ENCODE peak calls at places on chromosome 17, in nine cellular contexts. One of them, this sample, is unnamed.

GRCh38 chr17:47423406-47424295 is 99.9 kb downstream of the EFCAB13 start:
- DNase-seq in left colon: peak; percentile 53
- DNase-seq in esophagus squamous epithelium: no peak
- DNase-seq in Peyer's patch: no peak
- DNase-seq in NCI-H1436: no peak
- DNase-seq in putamen: no peak
- DNase-seq in transverse colon: peak; percentile 58
- DNase-seq in activated gamma-delta T cell treated with anti-CD3 and anti-CD28 coated beads, Interleukin-2, amount 50 U/mL, for 16 hours: no peak
- DNase-seq in stimulated activated CD4-positive, alpha-beta T cell treated with anti-CD3 and anti-CD28 coated beads, Interleukin-12 subunit alpha, Interleukin-12 subunit beta, amount 100 ng/mL, for 4 hours: peak; percentile 11
- DNase-seq in this sample: no peak

GRCh38 chr17:35087731-35088646 is 24.5 kb upstream of the RFFL start:
- DNase-seq in stimulated activated CD4-positive, alpha-beta T cell treated with anti-CD3 and anti-CD28 coated beads, Interleukin-12 subunit alpha, Interleukin-12 subunit beta, amount 100 ng/mL, for 4 hours: no peak
- DNase-seq in transverse colon: peak; percentile 72
- DNase-seq in putamen: peak; percentile 75
- DNase-seq in left colon: peak; percentile 67
- DNase-seq in activated gamma-delta T cell treated with anti-CD3 and anti-CD28 coated beads, Interleukin-2, amount 50 U/mL, for 16 hours: no peak
- DNase-seq in Peyer's patch: peak; percentile 43
- DNase-seq in esophagus squamous epithelium: no peak
- DNase-seq in NCI-H1436: no peak
- DNase-seq in this sample: peak; percentile 69

GRCh38 chr17:53719229-53719628 is 103.5 kb upstream of the KIF2B start:
- DNase-seq in esophagus squamous epithelium: no peak
- DNase-seq in transverse colon: no peak
- DNase-seq in left colon: no peak
- DNase-seq in Peyer's patch: no peak
- DNase-seq in NCI-H1436: no peak
- DNase-seq in stimulated activated CD4-positive, alpha-beta T cell treated with anti-CD3 and anti-CD28 coated beads, Interleukin-12 subunit alpha, Interleukin-12 subunit beta, amount 100 ng/mL, for 4 hours: no peak
- DNase-seq in putamen: no peak
- DNase-seq in activated gamma-delta T cell treated with anti-CD3 and anti-CD28 coated beads, Interleukin-2, amount 50 U/mL, for 16 hours: no peak
- DNase-seq in this sample: no peak

GRCh38 chr17:77571562-77571981 is 386.9 kb upstream of the TNRC6C start:
- DNase-seq in stimulated activated CD4-positive, alpha-beta T cell treated with anti-CD3 and anti-CD28 coated beads, Interleukin-12 subunit alpha, Interleukin-12 subunit beta, amount 100 ng/mL, for 4 hours: peak; percentile 3
- DNase-seq in transverse colon: no peak
- DNase-seq in esophagus squamous epithelium: no peak
- DNase-seq in Peyer's patch: peak; percentile 24
- DNase-seq in left colon: no peak
- DNase-seq in putamen: no peak
- DNase-seq in NCI-H1436: no peak
- DNase-seq in activated gamma-delta T cell treated with anti-CD3 and anti-CD28 coated beads, Interleukin-2, amount 50 U/mL, for 16 hours: no peak
- DNase-seq in this sample: peak; percentile 28

GRCh38 chr17:75872434-75873351 is 5.7 kb downstream of the TRIM47 start:
- DNase-seq in NCI-H1436: no peak
- DNase-seq in Peyer's patch: peak; percentile 56
- DNase-seq in transverse colon: peak; percentile 78
- DNase-seq in esophagus squamous epithelium: no peak
- DNase-seq in stimulated activated CD4-positive, alpha-beta T cell treated with anti-CD3 and anti-CD28 coated beads, Interleukin-12 subunit alpha, Interleukin-12 subunit beta, amount 100 ng/mL, for 4 hours: no peak
- DNase-seq in putamen: peak; percentile 47
- DNase-seq in left colon: peak; percentile 77
- DNase-seq in activated gamma-delta T cell treated with anti-CD3 and anti-CD28 coated beads, Interleukin-2, amount 50 U/mL, for 16 hours: no peak
- DNase-seq in this sample: peak; percentile 93

GRCh38 chr17:17868637-17869522 is 32.1 kb upstream of the SREBF1 start:
- DNase-seq in putamen: no peak
- DNase-seq in transverse colon: no peak
- DNase-seq in stimulated activated CD4-positive, alpha-beta T cell treated with anti-CD3 and anti-CD28 coated beads, Interleukin-12 subunit alpha, Interleukin-12 subunit beta, amount 100 ng/mL, for 4 hours: no peak
- DNase-seq in Peyer's patch: no peak
- DNase-seq in NCI-H1436: peak; percentile 50
- DNase-seq in activated gamma-delta T cell treated with anti-CD3 and anti-CD28 coated beads, Interleukin-2, amount 50 U/mL, for 16 hours: no peak
- DNase-seq in esophagus squamous epithelium: no peak
- DNase-seq in left colon: no peak
- DNase-seq in this sample: no peak

GRCh38 chr17:8162232-8162996 is at the start of gene VAMP2:
- DNase-seq in activated gamma-delta T cell treated with anti-CD3 and anti-CD28 coated beads, Interleukin-2, amount 50 U/mL, for 16 hours: peak; percentile 72
- DNase-seq in stimulated activated CD4-positive, alpha-beta T cell treated with anti-CD3 and anti-CD28 coated beads, Interleukin-12 subunit alpha, Interleukin-12 subunit beta, amount 100 ng/mL, for 4 hours: peak; percentile 80
- DNase-seq in Peyer's patch: peak; percentile 74
- DNase-seq in left colon: peak; percentile 88
- DNase-seq in esophagus squamous epithelium: no peak
- DNase-seq in putamen: no peak
- DNase-seq in NCI-H1436: peak; percentile 70
- DNase-seq in transverse colon: peak; percentile 85
- DNase-seq in this sample: peak; percentile 95

GRCh38 chr17:45005700-45006099 is 37.6 kb upstream of the C1QL1 start:
- DNase-seq in esophagus squamous epithelium: no peak
- DNase-seq in stimulated activated CD4-positive, alpha-beta T cell treated with anti-CD3 and anti-CD28 coated beads, Interleukin-12 subunit alpha, Interleukin-12 subunit beta, amount 100 ng/mL, for 4 hours: no peak
- DNase-seq in Peyer's patch: no peak
- DNase-seq in transverse colon: no peak
- DNase-seq in NCI-H1436: no peak
- DNase-seq in putamen: no peak
- DNase-seq in activated gamma-delta T cell treated with anti-CD3 and anti-CD28 coated beads, Interleukin-2, amount 50 U/mL, for 16 hours: no peak
- DNase-seq in left colon: no peak
- DNase-seq in this sample: no peak

GRCh38 chr17:50018909-50019308 is 23.9 kb upstream of the DLX3 start:
- DNase-seq in activated gamma-delta T cell treated with anti-CD3 and anti-CD28 coated beads, Interleukin-2, amount 50 U/mL, for 16 hours: no peak
- DNase-seq in Peyer's patch: no peak
- DNase-seq in left colon: no peak
- DNase-seq in stimulated activated CD4-positive, alpha-beta T cell treated with anti-CD3 and anti-CD28 coated beads, Interleukin-12 subunit alpha, Interleukin-12 subunit beta, amount 100 ng/mL, for 4 hours: no peak
- DNase-seq in NCI-H1436: no peak
- DNase-seq in transverse colon: no peak
- DNase-seq in putamen: no peak
- DNase-seq in esophagus squamous epithelium: no peak
- DNase-seq in this sample: no peak

GRCh38 chr17:55307879-55308278 is 43.1 kb downstream of the HLF start:
- DNase-seq in putamen: no peak
- DNase-seq in left colon: no peak
- DNase-seq in activated gamma-delta T cell treated with anti-CD3 and anti-CD28 coated beads, Interleukin-2, amount 50 U/mL, for 16 hours: no peak
- DNase-seq in stimulated activated CD4-positive, alpha-beta T cell treated with anti-CD3 and anti-CD28 coated beads, Interleukin-12 subunit alpha, Interleukin-12 subunit beta, amount 100 ng/mL, for 4 hours: no peak
- DNase-seq in Peyer's patch: no peak
- DNase-seq in NCI-H1436: no peak
- DNase-seq in esophagus squamous epithelium: no peak
- DNase-seq in transverse colon: no peak
- DNase-seq in this sample: no peak

GRCh38 chr17:37276475-37276874 is 99.3 kb upstream of the C17orf78 start:
- DNase-seq in putamen: no peak
- DNase-seq in stimulated activated CD4-positive, alpha-beta T cell treated with anti-CD3 and anti-CD28 coated beads, Interleukin-12 subunit alpha, Interleukin-12 subunit beta, amount 100 ng/mL, for 4 hours: no peak
- DNase-seq in NCI-H1436: no peak
- DNase-seq in left colon: no peak
- DNase-seq in transverse colon: no peak
- DNase-seq in esophagus squamous epithelium: no peak
- DNase-seq in Peyer's patch: no peak
- DNase-seq in activated gamma-delta T cell treated with anti-CD3 and anti-CD28 coated beads, Interleukin-2, amount 50 U/mL, for 16 hours: no peak
- DNase-seq in this sample: no peak

GRCh38 chr17:57609125-57609877 is 135.8 kb downstream of the CCDC182 start:
- DNase-seq in Peyer's patch: no peak
- DNase-seq in putamen: no peak
- DNase-seq in transverse colon: no peak
- DNase-seq in activated gamma-delta T cell treated with anti-CD3 and anti-CD28 coated beads, Interleukin-2, amount 50 U/mL, for 16 hours: no peak
- DNase-seq in esophagus squamous epithelium: no peak
- DNase-seq in left colon: no peak
- DNase-seq in NCI-H1436: no peak
- DNase-seq in stimulated activated CD4-positive, alpha-beta T cell treated with anti-CD3 and anti-CD28 coated beads, Interleukin-12 subunit alpha, Interleukin-12 subunit beta, amount 100 ng/mL, for 4 hours: no peak
- DNase-seq in this sample: no peak

GRCh38 chr17:80168371-80168770 is 1.5 kb upstream of the CARD14 start:
- DNase-seq in activated gamma-delta T cell treated with anti-CD3 and anti-CD28 coated beads, Interleukin-2, amount 50 U/mL, for 16 hours: no peak
- DNase-seq in putamen: no peak
- DNase-seq in left colon: no peak
- DNase-seq in transverse colon: no peak
- DNase-seq in NCI-H1436: no peak
- DNase-seq in Peyer's patch: no peak
- DNase-seq in stimulated activated CD4-positive, alpha-beta T cell treated with anti-CD3 and anti-CD28 coated beads, Interleukin-12 subunit alpha, Interleukin-12 subunit beta, amount 100 ng/mL, for 4 hours: no peak
- DNase-seq in esophagus squamous epithelium: no peak
- DNase-seq in this sample: no peak

GRCh38 chr17:67421869-67422273 is 44.8 kb downstream of the PITPNC1 start:
- DNase-seq in transverse colon: peak; percentile 43
- DNase-seq in left colon: no peak
- DNase-seq in stimulated activated CD4-positive, alpha-beta T cell treated with anti-CD3 and anti-CD28 coated beads, Interleukin-12 subunit alpha, Interleukin-12 subunit beta, amount 100 ng/mL, for 4 hours: no peak
- DNase-seq in esophagus squamous epithelium: no peak
- DNase-seq in Peyer's patch: no peak
- DNase-seq in putamen: no peak
- DNase-seq in activated gamma-delta T cell treated with anti-CD3 and anti-CD28 coated beads, Interleukin-2, amount 50 U/mL, for 16 hours: peak; percentile 51
- DNase-seq in NCI-H1436: no peak
- DNase-seq in this sample: peak; percentile 97

GRCh38 chr17:48460055-48460454 is 30.0 kb upstream of the SKAP1 start:
- DNase-seq in esophagus squamous epithelium: no peak
- DNase-seq in transverse colon: no peak
- DNase-seq in NCI-H1436: no peak
- DNase-seq in putamen: no peak
- DNase-seq in stimulated activated CD4-positive, alpha-beta T cell treated with anti-CD3 and anti-CD28 coated beads, Interleukin-12 subunit alpha, Interleukin-12 subunit beta, amount 100 ng/mL, for 4 hours: no peak
- DNase-seq in Peyer's patch: no peak
- DNase-seq in activated gamma-delta T cell treated with anti-CD3 and anti-CD28 coated beads, Interleukin-2, amount 50 U/mL, for 16 hours: no peak
- DNase-seq in left colon: no peak
- DNase-seq in this sample: no peak

GRCh38 chr17:29734640-29735039 is 111.9 kb upstream of the CORO6 start:
- DNase-seq in NCI-H1436: no peak
- DNase-seq in left colon: no peak
- DNase-seq in Peyer's patch: no peak
- DNase-seq in esophagus squamous epithelium: no peak
- DNase-seq in transverse colon: no peak
- DNase-seq in putamen: no peak
- DNase-seq in stimulated activated CD4-positive, alpha-beta T cell treated with anti-CD3 and anti-CD28 coated beads, Interleukin-12 subunit alpha, Interleukin-12 subunit beta, amount 100 ng/mL, for 4 hours: no peak
- DNase-seq in activated gamma-delta T cell treated with anti-CD3 and anti-CD28 coated beads, Interleukin-2, amount 50 U/mL, for 16 hours: no peak
- DNase-seq in this sample: no peak

GRCh38 chr17:19372439-19372838 is 5.9 kb upstream of the MAPK7 start:
- DNase-seq in left colon: no peak
- DNase-seq in putamen: no peak
- DNase-seq in NCI-H1436: no peak
- DNase-seq in transverse colon: no peak
- DNase-seq in esophagus squamous epithelium: no peak
- DNase-seq in activated gamma-delta T cell treated with anti-CD3 and anti-CD28 coated beads, Interleukin-2, amount 50 U/mL, for 16 hours: no peak
- DNase-seq in stimulated activated CD4-positive, alpha-beta T cell treated with anti-CD3 and anti-CD28 coated beads, Interleukin-12 subunit alpha, Interleukin-12 subunit beta, amount 100 ng/mL, for 4 hours: no peak
- DNase-seq in Peyer's patch: no peak
- DNase-seq in this sample: no peak

GRCh38 chr17:68591583-68591982 is 9.6 kb downstream of the FAM20A start:
- DNase-seq in esophagus squamous epithelium: no peak
- DNase-seq in activated gamma-delta T cell treated with anti-CD3 and anti-CD28 coated beads, Interleukin-2, amount 50 U/mL, for 16 hours: no peak
- DNase-seq in stimulated activated CD4-positive, alpha-beta T cell treated with anti-CD3 and anti-CD28 coated beads, Interleukin-12 subunit alpha, Interleukin-12 subunit beta, amount 100 ng/mL, for 4 hours: no peak
- DNase-seq in transverse colon: no peak
- DNase-seq in NCI-H1436: no peak
- DNase-seq in putamen: no peak
- DNase-seq in left colon: no peak
- DNase-seq in Peyer's patch: no peak
- DNase-seq in this sample: no peak

GRCh38 chr17:16322636-16323035 is 30.6 kb downstream of the CENPV start:
- DNase-seq in left colon: no peak
- DNase-seq in NCI-H1436: no peak
- DNase-seq in stimulated activated CD4-positive, alpha-beta T cell treated with anti-CD3 and anti-CD28 coated beads, Interleukin-12 subunit alpha, Interleukin-12 subunit beta, amount 100 ng/mL, for 4 hours: no peak
- DNase-seq in esophagus squamous epithelium: no peak
- DNase-seq in activated gamma-delta T cell treated with anti-CD3 and anti-CD28 coated beads, Interleukin-2, amount 50 U/mL, for 16 hours: no peak
- DNase-seq in Peyer's patch: no peak
- DNase-seq in transverse colon: no peak
- DNase-seq in putamen: no peak
- DNase-seq in this sample: peak; percentile 64

GRCh38 chr17:3916825-3917224 is 560 bp upstream of the P2RX1 start:
- DNase-seq in esophagus squamous epithelium: no peak
- DNase-seq in stimulated activated CD4-positive, alpha-beta T cell treated with anti-CD3 and anti-CD28 coated beads, Interleukin-12 subunit alpha, Interleukin-12 subunit beta, amount 100 ng/mL, for 4 hours: no peak
- DNase-seq in transverse colon: no peak
- DNase-seq in Peyer's patch: peak; percentile 40
- DNase-seq in putamen: no peak
- DNase-seq in NCI-H1436: no peak
- DNase-seq in left colon: no peak
- DNase-seq in activated gamma-delta T cell treated with anti-CD3 and anti-CD28 coated beads, Interleukin-2, amount 50 U/mL, for 16 hours: no peak
- DNase-seq in this sample: no peak

GRCh38 chr17:57442914-57443571 is 186.7 kb downstream of the MSI2 start:
- DNase-seq in Peyer's patch: peak; percentile 57
- DNase-seq in transverse colon: peak; percentile 43
- DNase-seq in NCI-H1436: no peak
- DNase-seq in left colon: peak; percentile 39
- DNase-seq in putamen: no peak
- DNase-seq in activated gamma-delta T cell treated with anti-CD3 and anti-CD28 coated beads, Interleukin-2, amount 50 U/mL, for 16 hours: peak; percentile 42
- DNase-seq in esophagus squamous epithelium: no peak
- DNase-seq in stimulated activated CD4-positive, alpha-beta T cell treated with anti-CD3 and anti-CD28 coated beads, Interleukin-12 subunit alpha, Interleukin-12 subunit beta, amount 100 ng/mL, for 4 hours: peak; percentile 61
- DNase-seq in this sample: peak; percentile 62

GRCh38 chr17:70408768-70409167 is 239.4 kb downstream of the KCNJ2 start:
- DNase-seq in Peyer's patch: no peak
- DNase-seq in transverse colon: no peak
- DNase-seq in NCI-H1436: no peak
- DNase-seq in stimulated activated CD4-positive, alpha-beta T cell treated with anti-CD3 and anti-CD28 coated beads, Interleukin-12 subunit alpha, Interleukin-12 subunit beta, amount 100 ng/mL, for 4 hours: no peak
- DNase-seq in activated gamma-delta T cell treated with anti-CD3 and anti-CD28 coated beads, Interleukin-2, amount 50 U/mL, for 16 hours: no peak
- DNase-seq in esophagus squamous epithelium: no peak
- DNase-seq in putamen: no peak
- DNase-seq in left colon: no peak
- DNase-seq in this sample: no peak

GRCh38 chr17:38444151-38444550 is 15.9 kb downstream of the ARHGAP23 start:
- DNase-seq in esophagus squamous epithelium: no peak
- DNase-seq in putamen: peak; percentile 79
- DNase-seq in Peyer's patch: peak; percentile 35
- DNase-seq in NCI-H1436: peak; percentile 87
- DNase-seq in left colon: peak; percentile 62
- DNase-seq in stimulated activated CD4-positive, alpha-beta T cell treated with anti-CD3 and anti-CD28 coated beads, Interleukin-12 subunit alpha, Interleukin-12 subunit beta, amount 100 ng/mL, for 4 hours: peak; percentile 60
- DNase-seq in activated gamma-delta T cell treated with anti-CD3 and anti-CD28 coated beads, Interleukin-2, amount 50 U/mL, for 16 hours: peak; percentile 16
- DNase-seq in transverse colon: peak; percentile 61
- DNase-seq in this sample: peak; percentile 89

GRCh38 chr17:61337247-61337812 is 62.3 kb upstream of the TBX2 start:
- DNase-seq in Peyer's patch: no peak
- DNase-seq in left colon: no peak
- DNase-seq in activated gamma-delta T cell treated with anti-CD3 and anti-CD28 coated beads, Interleukin-2, amount 50 U/mL, for 16 hours: no peak
- DNase-seq in esophagus squamous epithelium: no peak
- DNase-seq in NCI-H1436: no peak
- DNase-seq in putamen: no peak
- DNase-seq in transverse colon: no peak
- DNase-seq in stimulated activated CD4-positive, alpha-beta T cell treated with anti-CD3 and anti-CD28 coated beads, Interleukin-12 subunit alpha, Interleukin-12 subunit beta, amount 100 ng/mL, for 4 hours: no peak
- DNase-seq in this sample: no peak

GRCh38 chr17:82816358-82816757 is 23.5 kb downstream of the ZNF750 start:
- DNase-seq in NCI-H1436: no peak
- DNase-seq in stimulated activated CD4-positive, alpha-beta T cell treated with anti-CD3 and anti-CD28 coated beads, Interleukin-12 subunit alpha, Interleukin-12 subunit beta, amount 100 ng/mL, for 4 hours: no peak
- DNase-seq in Peyer's patch: no peak
- DNase-seq in putamen: no peak
- DNase-seq in left colon: no peak
- DNase-seq in esophagus squamous epithelium: no peak
- DNase-seq in transverse colon: no peak
- DNase-seq in activated gamma-delta T cell treated with anti-CD3 and anti-CD28 coated beads, Interleukin-2, amount 50 U/mL, for 16 hours: no peak
- DNase-seq in this sample: no peak

GRCh38 chr17:21289175-21289901 is 4.8 kb downstream of the MAP2K3 start:
- DNase-seq in transverse colon: no peak
- DNase-seq in stimulated activated CD4-positive, alpha-beta T cell treated with anti-CD3 and anti-CD28 coated beads, Interleukin-12 subunit alpha, Interleukin-12 subunit beta, amount 100 ng/mL, for 4 hours: no peak
- DNase-seq in putamen: no peak
- DNase-seq in NCI-H1436: no peak
- DNase-seq in activated gamma-delta T cell treated with anti-CD3 and anti-CD28 coated beads, Interleukin-2, amount 50 U/mL, for 16 hours: no peak
- DNase-seq in esophagus squamous epithelium: no peak
- DNase-seq in Peyer's patch: no peak
- DNase-seq in left colon: no peak
- DNase-seq in this sample: peak; percentile 3

GRCh38 chr17:28500712-28501379 is 5.3 kb upstream of the FOXN1 start:
- DNase-seq in stimulated activated CD4-positive, alpha-beta T cell treated with anti-CD3 and anti-CD28 coated beads, Interleukin-12 subunit alpha, Interleukin-12 subunit beta, amount 100 ng/mL, for 4 hours: no peak
- DNase-seq in left colon: no peak
- DNase-seq in activated gamma-delta T cell treated with anti-CD3 and anti-CD28 coated beads, Interleukin-2, amount 50 U/mL, for 16 hours: no peak
- DNase-seq in putamen: no peak
- DNase-seq in Peyer's patch: no peak
- DNase-seq in esophagus squamous epithelium: no peak
- DNase-seq in transverse colon: no peak
- DNase-seq in NCI-H1436: no peak
- DNase-seq in this sample: no peak

GRCh38 chr17:27601069-27601974 is 29.7 kb upstream of the LGALS9 start:
- DNase-seq in activated gamma-delta T cell treated with anti-CD3 and anti-CD28 coated beads, Interleukin-2, amount 50 U/mL, for 16 hours: peak; percentile 82
- DNase-seq in stimulated activated CD4-positive, alpha-beta T cell treated with anti-CD3 and anti-CD28 coated beads, Interleukin-12 subunit alpha, Interleukin-12 subunit beta, amount 100 ng/mL, for 4 hours: peak; percentile 85
- DNase-seq in left colon: peak; percentile 90
- DNase-seq in transverse colon: peak; percentile 87
- DNase-seq in NCI-H1436: peak; percentile 79
- DNase-seq in putamen: peak; percentile 64
- DNase-seq in esophagus squamous epithelium: peak; percentile 20
- DNase-seq in Peyer's patch: peak; percentile 91
- DNase-seq in this sample: peak; percentile 72

GRCh38 chr17:67629963-67630320 is 87.8 kb upstream of the NOL11 start:
- DNase-seq in left colon: no peak
- DNase-seq in NCI-H1436: peak; percentile 39
- DNase-seq in Peyer's patch: no peak
- DNase-seq in transverse colon: no peak
- DNase-seq in stimulated activated CD4-positive, alpha-beta T cell treated with anti-CD3 and anti-CD28 coated beads, Interleukin-12 subunit alpha, Interleukin-12 subunit beta, amount 100 ng/mL, for 4 hours: no peak
- DNase-seq in activated gamma-delta T cell treated with anti-CD3 and anti-CD28 coated beads, Interleukin-2, amount 50 U/mL, for 16 hours: no peak
- DNase-seq in putamen: no peak
- DNase-seq in esophagus squamous epithelium: no peak
- DNase-seq in this sample: peak; percentile 86

GRCh38 chr17:2427910-2428309 is 27.1 kb upstream of the MNT start:
- DNase-seq in activated gamma-delta T cell treated with anti-CD3 and anti-CD28 coated beads, Interleukin-2, amount 50 U/mL, for 16 hours: no peak
- DNase-seq in esophagus squamous epithelium: no peak
- DNase-seq in transverse colon: no peak
- DNase-seq in putamen: no peak
- DNase-seq in stimulated activated CD4-positive, alpha-beta T cell treated with anti-CD3 and anti-CD28 coated beads, Interleukin-12 subunit alpha, Interleukin-12 subunit beta, amount 100 ng/mL, for 4 hours: no peak
- DNase-seq in NCI-H1436: no peak
- DNase-seq in Peyer's patch: no peak
- DNase-seq in left colon: no peak
- DNase-seq in this sample: no peak

This sample was measured in GM23248.